ENCODE peak calls at places on chromosome 4, in nine cellular contexts. K is fibroblast of gingiva; Y is heart right ventricle; T is T-helper 17 cell; Q is head of caudate nucleus; J is activated CD8-positive, alpha-beta memory T cell treated with anti-CD3 and anti-CD28 coated beads for 48 hours; I is renal cortical epithelial cell; C is SW480; W is KG1. L is an unnamed sample.

GRCh38 chr4:169252339-169253086 is 18.2 kb downstream of the SH3RF1 start:
- DNase-seq in K (peak; percentile 46), Y (peak; percentile 19), T (no peak), Q (no peak), J (no peak), I (no peak), C (no peak), W (no peak), L (no peak)

GRCh38 chr4:87354168-87355102 is 31.8 kb upstream of the HSD17B13 start:
- DNase-seq in K (peak; percentile 39), Y (no peak), T (no peak), Q (no peak), J (no peak), I (peak; percentile 31), C (no peak), W (no peak), L (no peak)

GRCh38 chr4:4945021-4945420 is 74.2 kb downstream of the CYTL1 start:
- DNase-seq in K (no peak), Y (no peak), T (no peak), Q (no peak), J (no peak), I (no peak), C (no peak), W (no peak), L (no peak)

GRCh38 chr4:39883645-39884044 is 94.1 kb downstream of the PDS5A start:
- DNase-seq in K (no peak), Y (no peak), T (no peak), Q (no peak), J (no peak), I (no peak), C (no peak), W (no peak), L (no peak)

GRCh38 chr4:119172223-119172622 is 36.6 kb downstream of the MYOZ2 start:
- DNase-seq in K (no peak), Y (no peak), T (no peak), Q (no peak), J (no peak), I (no peak), C (no peak), W (no peak), L (no peak)

GRCh38 chr4:98746936-98747658 is 88.7 kb upstream of the TSPAN5 start:
- DNase-seq in K (no peak), Y (no peak), T (no peak), Q (no peak), J (no peak), I (no peak), C (no peak), W (no peak), L (no peak)

GRCh38 chr4:183797445-183798248 is 107.5 kb upstream of the STOX2 start:
- DNase-seq in K (peak; percentile 4), Y (no peak), T (no peak), Q (peak; percentile 40), J (no peak), I (no peak), C (peak; percentile 50), W (no peak), L (peak; percentile 60)

GRCh38 chr4:69642961-69643360 is 3.5 kb upstream of the UGT2A2 start:
- DNase-seq in K (no peak), Y (no peak), T (no peak), Q (no peak), J (no peak), I (no peak), C (no peak), W (no peak), L (no peak)

GRCh38 chr4:110632506-110633357 is 9.9 kb upstream of the PITX2 start:
- DNase-seq in K (no peak), Y (no peak), T (no peak), Q (no peak), J (no peak), I (no peak), C (no peak), W (no peak), L (no peak)

GRCh38 chr4:130646886-130647285 is 1550.9 kb downstream of the C4orf33 start:
- DNase-seq in K (no peak), Y (no peak), T (no peak), Q (no peak), J (no peak), I (no peak), C (no peak), W (no peak), L (no peak)

GRCh38 chr4:69057620-69058409 is 38.5 kb upstream of the UGT2B7 start:
- DNase-seq in K (no peak), Y (no peak), T (no peak), Q (no peak), J (no peak), I (peak; percentile 57), C (no peak), W (no peak), L (no peak)

GRCh38 chr4:168619266-168619631 is 122.4 kb downstream of the PALLD start:
- DNase-seq in K (no peak), Y (peak; percentile 23), T (no peak), Q (no peak), J (no peak), I (peak; percentile 65), C (no peak), W (no peak), L (no peak)

GRCh38 chr4:8506373-8507250 is 66.0 kb downstream of the TRMT44 start:
- DNase-seq in K (no peak), Y (peak; percentile 41), T (no peak), Q (no peak), J (no peak), I (no peak), C (no peak), W (no peak), L (peak; percentile 76)

GRCh38 chr4:26330186-26330787 is 9.5 kb downstream of the RBPJ start:
- DNase-seq in K (peak; percentile 50), Y (no peak), T (no peak), Q (no peak), J (no peak), I (peak; percentile 74), C (peak; percentile 41), W (no peak), L (no peak)

GRCh38 chr4:1053080-1053661 is 41.7 kb downstream of the FGFRL1 start:
- DNase-seq in K (peak; percentile 94), Y (no peak), T (no peak), Q (peak; percentile 7), J (no peak), I (no peak), C (no peak), W (no peak), L (no peak)

GRCh38 chr4:94689155-94689554 is 68.6 kb upstream of the BMPR1B start:
- DNase-seq in K (no peak), Y (no peak), T (no peak), Q (no peak), J (no peak), I (no peak), C (no peak), W (no peak), L (no peak)

GRCh38 chr4:38980903-38981676 is 51.1 kb downstream of the TMEM156 start:
- DNase-seq in K (peak; percentile 93), Y (no peak), T (no peak), Q (no peak), J (no peak), I (peak; percentile 88), C (no peak), W (no peak), L (no peak)

GRCh38 chr4:76950052-76950845 is 697 bp downstream of the SEPTIN11 start:
- DNase-seq in K (peak; percentile 53), Y (peak; percentile 33), T (peak; percentile 30), Q (peak; percentile 62), J (peak; percentile 26), I (peak; percentile 32), C (peak; percentile 30), W (no peak), L (peak; percentile 71)

GRCh38 chr4:161629694-161630441 is 533.9 kb downstream of the FSTL5 start:
- DNase-seq in K (no peak), Y (no peak), T (no peak), Q (no peak), J (no peak), I (peak; percentile 93), C (no peak), W (no peak), L (no peak)

GRCh38 chr4:123043013-123043412 is 120.6 kb upstream of the NUDT6 start:
- DNase-seq in K (no peak), Y (no peak), T (no peak), Q (no peak), J (no peak), I (no peak), C (peak; percentile 12), W (no peak), L (no peak)

GRCh38 chr4:62210521-62210920 is 1010.4 kb downstream of the ADGRL3 start:
- DNase-seq in K (no peak), Y (no peak), T (no peak), Q (no peak), J (no peak), I (peak; percentile 6), C (no peak), W (no peak), L (no peak)

GRCh38 chr4:7430965-7431695 is 3.6 kb downstream of the PSAPL1 start:
- DNase-seq in K (no peak), Y (no peak), T (no peak), Q (no peak), J (no peak), I (no peak), C (no peak), W (no peak), L (no peak)